ENCODE peak calls at places on chromosome 7, in seven cellular contexts. H, Y, N, Q, U, K and J are unnamed samples.
A peak's percentile ranks its signal among the peaks of the same experiment; 100 is the strongest.

GRCh38 chr7:137508437-137509175 is 165.1 kb upstream of the PTN start:
- DNase-seq in H (peak; percentile 62), Y (no peak), N (no peak), Q (peak; percentile 91), U (no peak), K (no peak), J (no peak)

GRCh38 chr7:42993038-42993437 is 60.9 kb downstream of the MRPL32 start:
- DNase-seq in H (no peak), Y (no peak), N (no peak), Q (peak; percentile 4), U (no peak), K (no peak), J (peak; percentile 22)

GRCh38 chr7:111578754-111579153 is 16.5 kb upstream of the IMMP2L start:
- DNase-seq in H (no peak), Y (no peak), N (no peak), Q (no peak), U (no peak), K (no peak), J (no peak)

GRCh38 chr7:138842111-138842510 is 44.1 kb upstream of the ATP6V0A4 start:
- DNase-seq in H (peak; percentile 12), Y (no peak), N (no peak), Q (peak; percentile 27), U (peak; percentile 27), K (no peak), J (no peak)

GRCh38 chr7:102991077-102991539 is 78.3 kb downstream of the LRRC17 start:
- DNase-seq in H (peak; percentile 2), Y (no peak), N (no peak), Q (peak; percentile 30), U (no peak), K (no peak), J (no peak)

GRCh38 chr7:139873593-139874374 is 44.7 kb downstream of the TBXAS1 start:
- DNase-seq in H (no peak), Y (no peak), N (no peak), Q (no peak), U (no peak), K (no peak), J (no peak)

GRCh38 chr7:158042156-158042880 is 545.3 kb downstream of the PTPRN2 start:
- DNase-seq in H (no peak), Y (no peak), N (no peak), Q (no peak), U (no peak), K (no peak), J (no peak)

GRCh38 chr7:36207451-36208291 is 54.6 kb downstream of the EEPD1 start:
- DNase-seq in H (peak; percentile 25), Y (peak; percentile 57), N (peak; percentile 51), Q (peak; percentile 81), U (peak; percentile 82), K (peak; percentile 47), J (no peak)

GRCh38 chr7:137474627-137475026 is 131.1 kb upstream of the PTN start:
- DNase-seq in H (no peak), Y (no peak), N (no peak), Q (no peak), U (no peak), K (no peak), J (no peak)

GRCh38 chr7:44138698-44139097 is 2.4 kb downstream of the MYL7 start:
- DNase-seq in H (no peak), Y (no peak), N (no peak), Q (no peak), U (no peak), K (no peak), J (no peak)

GRCh38 chr7:134778941-134779740 is at the start of gene CALD1:
- DNase-seq in H (peak; percentile 99), Y (peak; percentile 53), N (no peak), Q (peak; percentile 100), U (peak; percentile 60), K (peak; percentile 96), J (peak; percentile 88)

GRCh38 chr7:90900640-90901353 is 304.7 kb downstream of the CDK14 start:
- DNase-seq in H (no peak), Y (no peak), N (no peak), Q (no peak), U (no peak), K (no peak), J (no peak)

DNA sequence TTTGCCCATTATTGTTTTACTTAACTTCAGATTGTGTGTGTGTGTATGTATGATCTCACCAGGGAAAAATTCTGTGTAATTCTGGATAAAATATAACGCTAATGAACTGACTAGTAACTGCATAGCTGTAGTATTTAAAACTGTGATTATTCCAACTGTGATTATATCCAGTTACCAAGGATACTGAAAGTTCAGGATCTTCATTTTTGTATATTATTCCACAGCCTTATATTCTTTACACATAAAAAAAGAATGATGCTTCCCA is 2.9 kb downstream of the TWIST1 start:
- DNase-seq in H (no peak), Y (no peak), N (no peak), Q (peak; percentile 69), U (no peak), K (no peak), J (no peak)
- H3K4me3 ChIP-seq in H (no peak overlapping the region), Y (peak overlapping the region; percentile 62), N (no peak overlapping the region), Q (peak overlapping the region; percentile 68), U (no peak overlapping the region), K (peak overlapping the region; percentile 66), J (no peak overlapping the region)

DNA sequence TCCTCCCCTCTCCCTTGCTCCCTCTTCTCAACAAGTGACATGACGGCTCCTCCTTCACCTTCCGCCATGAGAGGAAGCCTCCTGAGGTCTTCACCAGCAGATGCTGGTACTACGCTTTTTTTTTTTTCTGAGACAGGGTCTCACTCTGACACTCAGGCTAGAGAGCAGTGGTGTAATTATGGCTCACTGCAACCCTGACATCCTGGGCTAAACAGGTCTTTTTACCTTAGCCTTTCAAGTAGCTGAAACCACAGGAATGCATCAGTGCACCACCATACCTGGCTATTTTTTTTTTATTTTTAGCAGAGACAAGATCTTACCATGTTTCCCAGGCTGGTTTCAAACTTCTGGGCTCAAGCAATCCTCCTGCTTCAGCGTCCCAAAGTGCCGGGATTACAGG is 43.6 kb downstream of the MDH2 start:
- DNase-seq in H (peak; percentile 42), Y (no peak), N (no peak), Q (no peak), U (no peak), K (no peak), J (no peak)
- H3K4me3 ChIP-seq in H (no peak overlapping the region), Y (no peak overlapping the region), N (no peak overlapping the region), Q (no peak overlapping the region), U (no peak overlapping the region), K (no peak overlapping the region), J (no peak overlapping the region)

GRCh38 chr7:30880941-30881340 is 30.7 kb upstream of the AQP1 start:
- DNase-seq in H (no peak), Y (no peak), N (no peak), Q (no peak), U (no peak), K (no peak), J (no peak)
- H3K4me3 ChIP-seq in H (no peak overlapping the region), Y (no peak overlapping the region), N (no peak overlapping the region), Q (no peak overlapping the region), U (no peak overlapping the region), K (no peak overlapping the region), J (no peak overlapping the region)

DNA sequence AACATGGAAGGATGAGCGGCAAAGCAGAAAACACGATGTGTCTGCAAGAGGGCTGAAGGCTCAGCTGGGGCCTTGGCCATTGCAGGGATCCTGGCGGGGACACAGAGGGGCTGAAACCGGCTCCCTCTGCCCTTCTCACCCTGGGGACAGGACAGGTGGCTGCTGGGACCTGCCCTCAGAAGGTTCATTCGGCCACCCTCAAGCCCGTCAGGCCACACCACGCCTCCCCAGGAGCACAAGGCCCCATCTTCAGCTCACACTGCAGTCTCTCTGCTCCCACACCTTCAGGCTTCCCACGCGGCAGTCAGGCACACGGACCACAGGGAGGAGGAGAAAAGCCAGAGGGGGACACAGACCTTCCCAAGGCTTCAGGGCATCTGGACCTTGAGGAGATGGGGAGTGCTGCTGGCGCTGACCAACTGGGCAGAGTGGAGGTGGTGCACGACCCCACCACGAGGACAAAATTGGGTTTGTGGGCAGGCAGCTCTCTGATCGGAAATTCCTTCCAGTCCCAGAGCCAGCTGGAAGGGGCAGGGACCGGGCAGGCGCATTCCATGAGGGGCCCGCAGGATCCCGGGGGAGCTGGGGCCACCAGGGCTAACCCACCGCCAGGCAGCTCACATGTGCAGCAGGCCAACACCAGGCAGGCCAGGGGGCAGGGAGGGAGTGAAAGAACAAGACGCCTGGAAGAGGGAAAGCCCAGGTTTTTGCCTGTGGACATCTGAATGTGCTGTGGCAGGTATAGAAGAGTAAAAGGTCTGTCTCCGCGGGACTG is 104.0 kb downstream of the MAD1L1 start:
- DNase-seq in H (no peak), Y (no peak), N (no peak), Q (no peak), U (no peak), K (no peak), J (no peak)
- H3K4me3 ChIP-seq in H (no peak overlapping the region), Y (no peak overlapping the region), N (no peak overlapping the region), Q (no peak overlapping the region), U (no peak overlapping the region), K (no peak overlapping the region), J (no peak overlapping the region)

GRCh38 chr7:48781783-48782182 is 142.6 kb upstream of the CDC14C start:
- DNase-seq in H (peak; percentile 70), Y (no peak), N (no peak), Q (no peak), U (no peak), K (no peak), J (no peak)
- H3K4me3 ChIP-seq in H (no peak overlapping the region), Y (no peak overlapping the region), N (no peak overlapping the region), Q (no peak overlapping the region), U (no peak overlapping the region), K (no peak overlapping the region), J (no peak overlapping the region)

GRCh38 chr7:101919363-101920115 is 102.1 kb downstream of the CUX1 start:
- DNase-seq in H (no peak), Y (no peak), N (no peak), Q (no peak), U (no peak), K (no peak), J (no peak)
- H3K4me3 ChIP-seq in H (no peak overlapping the region), Y (no peak overlapping the region), N (no peak overlapping the region), Q (no peak overlapping the region), U (no peak overlapping the region), K (no peak overlapping the region), J (no peak overlapping the region)

DNA sequence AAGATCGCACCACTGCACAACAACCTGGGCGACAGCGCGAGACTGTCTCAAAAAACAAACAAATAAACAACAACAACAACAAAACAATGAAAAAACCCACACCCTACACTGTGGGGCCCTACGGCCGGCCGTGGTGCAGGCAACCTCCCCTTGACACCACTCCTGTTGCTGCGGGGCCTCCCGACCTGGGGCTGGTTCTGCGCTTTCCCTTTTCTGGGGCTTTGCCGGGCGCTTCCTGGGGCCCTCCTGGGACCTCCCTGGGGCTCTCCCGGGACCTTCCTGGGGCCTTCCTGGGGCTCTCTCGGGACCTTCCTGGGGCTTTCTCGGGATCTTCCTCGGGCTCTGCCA is 46.6 kb downstream of the INSIG1 start:
- DNase-seq in H (no peak), Y (no peak), N (no peak), Q (no peak), U (no peak), K (no peak), J (no peak)
- H3K4me3 ChIP-seq in H (no peak overlapping the region), Y (peak overlapping the region; percentile 50), N (peak overlapping the region; percentile 33), Q (no peak overlapping the region), U (no peak overlapping the region), K (peak overlapping the region; percentile 70), J (no peak overlapping the region)

GRCh38 chr7:55438085-55438764 is 73.1 kb downstream of the LANCL2 start:
- DNase-seq in H (no peak), Y (no peak), N (no peak), Q (no peak), U (no peak), K (no peak), J (no peak)
- H3K4me3 ChIP-seq in H (no peak overlapping the region), Y (no peak overlapping the region), N (no peak overlapping the region), Q (no peak overlapping the region), U (no peak overlapping the region), K (no peak overlapping the region), J (no peak overlapping the region)